ENCODE peak calls at places on chromosome 9, in five cellular contexts. R is LHCN-M2; D is activated effector memory CD4-positive, alpha-beta T cell treated with anti-CD3 and anti-CD28 coated beads, Interleukin-2, amount 50 U/mL, for 16 hours; W is NCI-H2029 treated with DMSO at 0.1 percent for 48 hours; A is activated CD4-positive, alpha-beta T cell treated with anti-CD3 and anti-CD28 coated beads, Interleukin-2, amount 50 U/mL, for 1 hour. X is an unnamed sample.

GRCh38 chr9:8856686-8857329 is 1057.2 kb upstream of the DMAC1 start:
- DNase-seq in R (no peak), D (no peak), W (no peak), A (no peak), X (peak)

GRCh38 chr9:12696931-12697622 is 3.9 kb downstream of the TYRP1 start:
- DNase-seq in R (no peak), D (no peak), W (no peak), A (no peak), X (no peak)

GRCh38 chr9:94782367-94783120 is 56.0 kb downstream of the AOPEP start:
- DNase-seq in R (no peak), D (no peak), W (no peak), A (no peak), X (no peak)

GRCh38 chr9:118809160-118809625 is 560.0 kb downstream of the BRINP1 start:
- DNase-seq in R (no peak), D (no peak), W (no peak), A (no peak), X (no peak)

GRCh38 chr9:92718086-92719001 is 46.3 kb downstream of the BICD2 start:
- DNase-seq in R (no peak), D (no peak), W (no peak), A (no peak), X (no peak)

GRCh38 chr9:109990541-109990940 is 210.5 kb downstream of the PALM2AKAP2 start:
- DNase-seq in R (no peak), D (no peak), W (no peak), A (no peak), X (no peak)

GRCh38 chr9:21941337-21941995 is 52.7 kb downstream of the CDKN2A start:
- DNase-seq in R (no peak), D (no peak), W (no peak), A (no peak), X (no peak)

GRCh38 chr9:77977210-77977611 is 54.4 kb downstream of the GNAQ start:
- DNase-seq in R (peak), D (peak), W (no peak), A (peak), X (peak)

GRCh38 chr9:83620841-83621636 is 1.9 kb upstream of the IDNK start:
- DNase-seq in R (peak), D (peak), W (peak), A (peak), X (peak)

GRCh38 chr9:91047529-91047928 is 245.9 kb downstream of the SYK start:
- DNase-seq in R (no peak), D (peak), W (no peak), A (no peak), X (peak)

GRCh38 chr9:9061599-9061998 is 1262.0 kb upstream of the DMAC1 start:
- DNase-seq in R (no peak), D (no peak), W (peak), A (no peak), X (no peak)

GRCh38 chr9:4743131-4743875 is 2.3 kb upstream of the AK3 start:
- DNase-seq in R (peak), D (no peak), W (no peak), A (no peak), X (no peak)

GRCh38 chr9:127686461-127687393 is 20.1 kb upstream of the CFAP157 start:
- DNase-seq in R (no peak), D (no peak), W (peak), A (no peak), X (no peak)

GRCh38 chr9:131423171-131423581 is 29.3 kb downstream of the PRRC2B start:
- DNase-seq in R (peak), D (no peak), W (peak), A (no peak), X (peak)